ENCODE peak calls at places on chromosomes 1 and 21, in four cellular contexts. I, H, R and O are unnamed samples.

GRCh38 chr21:41561701-41562100 is 53.7 kb upstream of the TMPRSS2 start:
- DNase-seq in H (no peak), I (no peak), R (no peak), O (no peak)

GRCh38 chr1:29805896-29806160 is 569.5 kb downstream of the PTPRU start:
- DNase-seq in I (no peak), H (no peak), R (no peak), O (no peak)

GRCh38 chr1:172533511-172534116 is 664 bp downstream of the SUCO start:
- DNase-seq in I (peak), R (no peak), H (peak), O (peak)

GRCh38 chr1:46039571-46040052 is 92.8 kb downstream of the PIK3R3 start:
- DNase-seq in I (peak), R (no peak), H (no peak), O (peak)

GRCh38 chr1:156813750-156814570 is 2.7 kb downstream of the SH2D2A start:
- DNase-seq in H (peak), I (no peak), R (peak), O (peak)

GRCh38 chr21:15826147-15826780 is 96.5 kb downstream of the USP25 start:
- DNase-seq in H (peak), R (no peak), I (no peak), O (no peak)

GRCh38 chr1:234327577-234328164 is 45.6 kb upstream of the COA6 start:
- DNase-seq in H (no peak), I (no peak), R (no peak), O (no peak)

GRCh38 chr1:206787956-206788355 is 15.7 kb upstream of the IL10 start:
- DNase-seq in H (no peak), I (no peak), R (no peak), O (no peak)

GRCh38 chr21:43354666-43355065 is 72.3 kb downstream of the SIK1 start:
- DNase-seq in R (no peak), H (no peak), I (no peak), O (no peak)

GRCh38 chr1:210739627-210740026 is 394.3 kb downstream of the KCNH1 start:
- DNase-seq in R (no peak), H (no peak), I (no peak), O (no peak)

GRCh38 chr1:119768778-119769177 is at the start of gene HMGCS2:
- DNase-seq in H (no peak), R (peak), I (no peak), O (no peak)

GRCh38 chr21:43916691-43917514 is 51.9 kb downstream of the AGPAT3 start:
- DNase-seq in I (no peak), H (peak), R (no peak), O (no peak)

GRCh38 chr1:117059334-117059677 is 820 bp upstream of the TTF2 start:
- DNase-seq in I (no peak), H (peak), R (peak), O (peak)

GRCh38 chr21:45405271-45405818 is 380 bp downstream of the COL18A1 start:
- DNase-seq in R (peak), H (no peak), I (no peak), O (peak)

GRCh38 chr1:32705516-32705915 is 2.9 kb upstream of the SYNC start:
- DNase-seq in R (no peak), I (no peak), H (no peak), O (no peak)

GRCh38 chr1:38009088-38009840 is 3.3 kb upstream of the UTP11 start:
- DNase-seq in R (no peak), I (peak), H (peak), O (no peak)

GRCh38 chr1:162696286-162696862 is 64.1 kb downstream of the DDR2 start:
- DNase-seq in R (peak), H (no peak), I (peak), O (peak)